ENCODE peak calls at places on chromosome 11, in nine cellular contexts. One of them, this sample, is unnamed.

GRCh38 chr11:105000797-105001196 is 22.2 kb downstream of the CASP5 start:
- DNase-seq in heart left ventricle: no peak
- DNase-seq in heart right ventricle: peak; percentile 5
- DNase-seq in endothelial cell of umbilical vein: peak; percentile 1
- DNase-seq in naive thymus-derived CD4-positive, alpha-beta T cell: peak; percentile 52
- DNase-seq in NT2/D1: peak; percentile 15
- DNase-seq in esophagus squamous epithelium: no peak
- DNase-seq in Caco-2: no peak
- DNase-seq in tibial nerve: no peak
- DNase-seq in this sample: peak; percentile 40

GRCh38 chr11:63641727-63642126 is 27.5 kb upstream of the PLAAT3 start:
- DNase-seq in heart right ventricle: no peak
- DNase-seq in Caco-2: no peak
- DNase-seq in NT2/D1: no peak
- DNase-seq in heart left ventricle: no peak
- DNase-seq in naive thymus-derived CD4-positive, alpha-beta T cell: no peak
- DNase-seq in tibial nerve: no peak
- DNase-seq in esophagus squamous epithelium: no peak
- DNase-seq in endothelial cell of umbilical vein: peak; percentile 17
- DNase-seq in this sample: no peak

GRCh38 chr11:20035701-20036601 is 124.3 kb downstream of the DBX1 start:
- DNase-seq in Caco-2: no peak
- DNase-seq in tibial nerve: peak; percentile 50
- DNase-seq in heart right ventricle: no peak
- DNase-seq in esophagus squamous epithelium: no peak
- DNase-seq in endothelial cell of umbilical vein: no peak
- DNase-seq in heart left ventricle: no peak
- DNase-seq in NT2/D1: no peak
- DNase-seq in naive thymus-derived CD4-positive, alpha-beta T cell: no peak
- DNase-seq in this sample: no peak

GRCh38 chr11:8223513-8223899 is 40.2 kb downstream of the LMO1 start:
- DNase-seq in heart right ventricle: no peak
- DNase-seq in endothelial cell of umbilical vein: no peak
- DNase-seq in NT2/D1: no peak
- DNase-seq in tibial nerve: no peak
- DNase-seq in esophagus squamous epithelium: no peak
- DNase-seq in naive thymus-derived CD4-positive, alpha-beta T cell: no peak
- DNase-seq in heart left ventricle: peak; percentile 28
- DNase-seq in Caco-2: no peak
- DNase-seq in this sample: no peak

GRCh38 chr11:105100206-105100605 is 39.4 kb downstream of the CARD18 start:
- DNase-seq in endothelial cell of umbilical vein: peak; percentile 51
- DNase-seq in tibial nerve: no peak
- DNase-seq in heart left ventricle: no peak
- DNase-seq in NT2/D1: no peak
- DNase-seq in heart right ventricle: no peak
- DNase-seq in naive thymus-derived CD4-positive, alpha-beta T cell: no peak
- DNase-seq in Caco-2: no peak
- DNase-seq in esophagus squamous epithelium: no peak
- DNase-seq in this sample: no peak

GRCh38 chr11:111409915-111410314 is 30.8 kb upstream of the POU2AF1 start:
- DNase-seq in heart left ventricle: no peak
- DNase-seq in Caco-2: no peak
- DNase-seq in esophagus squamous epithelium: no peak
- DNase-seq in endothelial cell of umbilical vein: no peak
- DNase-seq in tibial nerve: no peak
- DNase-seq in naive thymus-derived CD4-positive, alpha-beta T cell: no peak
- DNase-seq in heart right ventricle: no peak
- DNase-seq in NT2/D1: no peak
- DNase-seq in this sample: no peak

GRCh38 chr11:116234989-116235567 is 537.7 kb downstream of the BUD13 start:
- DNase-seq in endothelial cell of umbilical vein: no peak
- DNase-seq in NT2/D1: no peak
- DNase-seq in heart left ventricle: no peak
- DNase-seq in naive thymus-derived CD4-positive, alpha-beta T cell: no peak
- DNase-seq in heart right ventricle: no peak
- DNase-seq in Caco-2: peak; percentile 39
- DNase-seq in esophagus squamous epithelium: no peak
- DNase-seq in tibial nerve: no peak
- DNase-seq in this sample: no peak

GRCh38 chr11:116703421-116703820 is 69.4 kb downstream of the BUD13 start:
- DNase-seq in tibial nerve: no peak
- DNase-seq in esophagus squamous epithelium: no peak
- DNase-seq in naive thymus-derived CD4-positive, alpha-beta T cell: no peak
- DNase-seq in NT2/D1: no peak
- DNase-seq in Caco-2: peak; percentile 42
- DNase-seq in heart left ventricle: no peak
- DNase-seq in endothelial cell of umbilical vein: no peak
- DNase-seq in heart right ventricle: no peak
- DNase-seq in this sample: peak; percentile 7

GRCh38 chr11:17730608-17731462 is 3.7 kb upstream of the KCNC1 start:
- DNase-seq in tibial nerve: peak; percentile 72
- DNase-seq in endothelial cell of umbilical vein: peak; percentile 78
- DNase-seq in heart left ventricle: peak; percentile 85
- DNase-seq in NT2/D1: peak; percentile 61
- DNase-seq in Caco-2: peak; percentile 90
- DNase-seq in heart right ventricle: peak; percentile 82
- DNase-seq in esophagus squamous epithelium: no peak
- DNase-seq in naive thymus-derived CD4-positive, alpha-beta T cell: peak; percentile 30
- DNase-seq in this sample: peak; percentile 91

GRCh38 chr11:86978247-86978646 is 23.1 kb upstream of the FZD4 start:
- DNase-seq in naive thymus-derived CD4-positive, alpha-beta T cell: no peak
- DNase-seq in NT2/D1: no peak
- DNase-seq in heart right ventricle: no peak
- DNase-seq in tibial nerve: peak; percentile 74
- DNase-seq in esophagus squamous epithelium: no peak
- DNase-seq in endothelial cell of umbilical vein: no peak
- DNase-seq in Caco-2: no peak
- DNase-seq in heart left ventricle: no peak
- DNase-seq in this sample: no peak

GRCh38 chr11:47571012-47571729 is 5.8 kb downstream of the PTPMT1 start:
- DNase-seq in endothelial cell of umbilical vein: no peak
- DNase-seq in tibial nerve: no peak
- DNase-seq in Caco-2: no peak
- DNase-seq in heart left ventricle: no peak
- DNase-seq in esophagus squamous epithelium: no peak
- DNase-seq in NT2/D1: no peak
- DNase-seq in naive thymus-derived CD4-positive, alpha-beta T cell: no peak
- DNase-seq in heart right ventricle: no peak
- DNase-seq in this sample: no peak

GRCh38 chr11:70736461-70736860 is 338.1 kb downstream of the CTTN start:
- DNase-seq in NT2/D1: no peak
- DNase-seq in tibial nerve: no peak
- DNase-seq in endothelial cell of umbilical vein: no peak
- DNase-seq in Caco-2: no peak
- DNase-seq in naive thymus-derived CD4-positive, alpha-beta T cell: no peak
- DNase-seq in esophagus squamous epithelium: no peak
- DNase-seq in heart left ventricle: no peak
- DNase-seq in heart right ventricle: no peak
- DNase-seq in this sample: no peak

GRCh38 chr11:117950999-117951961 is 22.1 kb upstream of the TMPRSS13 start:
- DNase-seq in esophagus squamous epithelium: no peak
- DNase-seq in tibial nerve: no peak
- DNase-seq in heart left ventricle: no peak
- DNase-seq in Caco-2: no peak
- DNase-seq in naive thymus-derived CD4-positive, alpha-beta T cell: peak; percentile 63
- DNase-seq in heart right ventricle: no peak
- DNase-seq in NT2/D1: no peak
- DNase-seq in endothelial cell of umbilical vein: no peak
- DNase-seq in this sample: no peak

GRCh38 chr11:34537636-34538035 is 24.0 kb upstream of the ELF5 start:
- DNase-seq in heart left ventricle: no peak
- DNase-seq in Caco-2: no peak
- DNase-seq in tibial nerve: no peak
- DNase-seq in NT2/D1: no peak
- DNase-seq in endothelial cell of umbilical vein: no peak
- DNase-seq in naive thymus-derived CD4-positive, alpha-beta T cell: no peak
- DNase-seq in heart right ventricle: no peak
- DNase-seq in esophagus squamous epithelium: no peak
- DNase-seq in this sample: no peak

GRCh38 chr11:66978717-66979116 is 3.6 kb downstream of the C11orf86 start:
- DNase-seq in NT2/D1: no peak
- DNase-seq in esophagus squamous epithelium: no peak
- DNase-seq in Caco-2: no peak
- DNase-seq in heart right ventricle: no peak
- DNase-seq in heart left ventricle: no peak
- DNase-seq in naive thymus-derived CD4-positive, alpha-beta T cell: no peak
- DNase-seq in endothelial cell of umbilical vein: no peak
- DNase-seq in tibial nerve: no peak
- DNase-seq in this sample: no peak

GRCh38 chr11:66985508-66986177 is 10.5 kb downstream of the C11orf86 start:
- DNase-seq in NT2/D1: no peak
- DNase-seq in esophagus squamous epithelium: no peak
- DNase-seq in heart right ventricle: peak; percentile 31
- DNase-seq in tibial nerve: no peak
- DNase-seq in endothelial cell of umbilical vein: no peak
- DNase-seq in naive thymus-derived CD4-positive, alpha-beta T cell: no peak
- DNase-seq in Caco-2: no peak
- DNase-seq in heart left ventricle: peak; percentile 79
- DNase-seq in this sample: no peak

GRCh38 chr11:66979336-66979980 is 4.4 kb downstream of the C11orf86 start:
- DNase-seq in NT2/D1: no peak
- DNase-seq in naive thymus-derived CD4-positive, alpha-beta T cell: no peak
- DNase-seq in tibial nerve: no peak
- DNase-seq in heart left ventricle: no peak
- DNase-seq in endothelial cell of umbilical vein: no peak
- DNase-seq in esophagus squamous epithelium: no peak
- DNase-seq in Caco-2: no peak
- DNase-seq in heart right ventricle: no peak
- DNase-seq in this sample: no peak

GRCh38 chr11:66983275-66983924 is 8.3 kb downstream of the C11orf86 start:
- DNase-seq in NT2/D1: no peak
- DNase-seq in naive thymus-derived CD4-positive, alpha-beta T cell: no peak
- DNase-seq in Caco-2: no peak
- DNase-seq in tibial nerve: no peak
- DNase-seq in esophagus squamous epithelium: no peak
- DNase-seq in heart left ventricle: no peak
- DNase-seq in endothelial cell of umbilical vein: no peak
- DNase-seq in heart right ventricle: no peak
- DNase-seq in this sample: no peak

GRCh38 chr11:66981976-66982578 is 7.0 kb downstream of the C11orf86 start:
- DNase-seq in naive thymus-derived CD4-positive, alpha-beta T cell: no peak
- DNase-seq in heart right ventricle: peak; percentile 93
- DNase-seq in heart left ventricle: peak; percentile 90
- DNase-seq in tibial nerve: peak; percentile 91
- DNase-seq in esophagus squamous epithelium: peak; percentile 7
- DNase-seq in NT2/D1: no peak
- DNase-seq in endothelial cell of umbilical vein: peak; percentile 93
- DNase-seq in Caco-2: no peak
- DNase-seq in this sample: peak; percentile 85
- H3K4me1 ChIP-seq in naive thymus-derived CD4-positive, alpha-beta T cell: no peaks in the 10 kb centered on the region
- H3K4me1 ChIP-seq in heart right ventricle: peaks cover 2% of the 10 kb centered on the region
- H3K4me1 ChIP-seq in heart left ventricle: peaks cover 25% of the 10 kb centered on the region
- H3K4me1 ChIP-seq in tibial nerve: no peaks in the 10 kb centered on the region
- H3K4me1 ChIP-seq in esophagus squamous epithelium: peaks cover 46% of the 10 kb centered on the region
- H3K4me1 ChIP-seq in NT2/D1: peaks cover 18% of the 10 kb centered on the region
- H3K4me1 ChIP-seq in endothelial cell of umbilical vein: peaks cover 6% of the 10 kb centered on the region
- H3K4me1 ChIP-seq in Caco-2: no peaks in the 10 kb centered on the region
- H3K4me1 ChIP-seq in this sample: peaks cover 5% of the 10 kb centered on the region

DNA sequence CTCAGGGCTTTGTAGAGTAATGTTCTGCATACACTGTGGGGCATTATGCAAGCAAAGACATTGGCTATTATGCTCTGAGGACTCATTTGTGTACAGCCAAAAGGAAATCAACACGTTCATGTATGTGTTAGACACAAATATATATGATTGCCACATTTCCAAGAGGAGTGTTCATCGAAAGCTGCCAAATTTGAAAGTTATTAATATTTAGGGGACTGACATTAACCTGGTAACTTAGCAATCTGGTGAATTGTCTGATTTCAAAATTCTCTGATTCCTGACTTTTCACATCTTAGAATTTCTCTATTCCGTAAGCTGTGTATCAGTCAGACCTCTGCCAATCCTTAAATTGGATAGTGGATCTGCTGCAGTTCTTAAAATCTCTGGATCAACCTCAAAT is 41.9 kb downstream of the PAX6 start:
- DNase-seq in NT2/D1: no peak
- DNase-seq in tibial nerve: no peak
- DNase-seq in Caco-2: no peak
- DNase-seq in esophagus squamous epithelium: no peak
- DNase-seq in heart right ventricle: no peak
- DNase-seq in endothelial cell of umbilical vein: no peak
- DNase-seq in naive thymus-derived CD4-positive, alpha-beta T cell: no peak
- DNase-seq in heart left ventricle: no peak
- DNase-seq in this sample: no peak
- H3K27me3 ChIP-seq in NT2/D1: no peaks in the 10 kb centered on the region
- H3K27me3 ChIP-seq in tibial nerve: peaks cover 2% of the 10 kb centered on the region
- H3K27me3 ChIP-seq in Caco-2: no peaks in the 10 kb centered on the region
- H3K27me3 ChIP-seq in esophagus squamous epithelium: no peaks in the 10 kb centered on the region
- H3K27me3 ChIP-seq in heart right ventricle: no peaks in the 10 kb centered on the region
- H3K27me3 ChIP-seq in endothelial cell of umbilical vein: no peaks in the 10 kb centered on the region
- H3K27me3 ChIP-seq in naive thymus-derived CD4-positive, alpha-beta T cell: no peaks in the 10 kb centered on the region
- H3K27me3 ChIP-seq in heart left ventricle: no peaks in the 10 kb centered on the region
- H3K27me3 ChIP-seq in this sample: no peaks in the 10 kb centered on the region

GRCh38 chr11:119363081-119363861 is 16.8 kb upstream of the MFRP start:
- DNase-seq in esophagus squamous epithelium: no peak
- DNase-seq in NT2/D1: no peak
- DNase-seq in endothelial cell of umbilical vein: no peak
- DNase-seq in naive thymus-derived CD4-positive, alpha-beta T cell: no peak
- DNase-seq in tibial nerve: no peak
- DNase-seq in heart right ventricle: no peak
- DNase-seq in Caco-2: no peak
- DNase-seq in heart left ventricle: peak; percentile 70
- DNase-seq in this sample: no peak
- H3K4me3 ChIP-seq in esophagus squamous epithelium: peak overlapping the region; percentile 76
- H3K4me3 ChIP-seq in NT2/D1: peak overlapping the region; percentile 15
- H3K4me3 ChIP-seq in endothelial cell of umbilical vein: no peak overlapping the region
- H3K4me3 ChIP-seq in naive thymus-derived CD4-positive, alpha-beta T cell: no peak overlapping the region
- H3K4me3 ChIP-seq in tibial nerve: peak overlapping the region; percentile 31
- H3K4me3 ChIP-seq in heart right ventricle: peak overlapping the region; percentile 65
- H3K4me3 ChIP-seq in Caco-2: peak overlapping the region; percentile 64
- H3K4me3 ChIP-seq in heart left ventricle: peak overlapping the region; percentile 63
- H3K4me3 ChIP-seq in this sample: peak overlapping the region; percentile 14

GRCh38 chr11:13781153-13781552 is 112.7 kb downstream of the FAR1 start:
- DNase-seq in heart right ventricle: no peak
- DNase-seq in tibial nerve: no peak
- DNase-seq in NT2/D1: no peak
- DNase-seq in Caco-2: no peak
- DNase-seq in endothelial cell of umbilical vein: no peak
- DNase-seq in naive thymus-derived CD4-positive, alpha-beta T cell: no peak
- DNase-seq in heart left ventricle: no peak
- DNase-seq in esophagus squamous epithelium: no peak
- DNase-seq in this sample: no peak

GRCh38 chr11:13784848-13785247 is 116.4 kb downstream of the FAR1 start:
- DNase-seq in esophagus squamous epithelium: no peak
- DNase-seq in naive thymus-derived CD4-positive, alpha-beta T cell: no peak
- DNase-seq in endothelial cell of umbilical vein: no peak
- DNase-seq in heart right ventricle: no peak
- DNase-seq in heart left ventricle: no peak
- DNase-seq in NT2/D1: no peak
- DNase-seq in Caco-2: no peak
- DNase-seq in tibial nerve: no peak
- DNase-seq in this sample: no peak

GRCh38 chr11:13784441-13784840 is 116.0 kb downstream of the FAR1 start:
- DNase-seq in endothelial cell of umbilical vein: no peak
- DNase-seq in naive thymus-derived CD4-positive, alpha-beta T cell: no peak
- DNase-seq in NT2/D1: no peak
- DNase-seq in Caco-2: no peak
- DNase-seq in tibial nerve: no peak
- DNase-seq in esophagus squamous epithelium: no peak
- DNase-seq in heart left ventricle: no peak
- DNase-seq in heart right ventricle: no peak
- DNase-seq in this sample: no peak

GRCh38 chr11:13782395-13783080 is 114.1 kb downstream of the FAR1 start:
- DNase-seq in endothelial cell of umbilical vein: no peak
- DNase-seq in esophagus squamous epithelium: no peak
- DNase-seq in heart right ventricle: no peak
- DNase-seq in heart left ventricle: no peak
- DNase-seq in NT2/D1: no peak
- DNase-seq in naive thymus-derived CD4-positive, alpha-beta T cell: no peak
- DNase-seq in Caco-2: no peak
- DNase-seq in tibial nerve: no peak
- DNase-seq in this sample: no peak

GRCh38 chr11:13786688-13787087 is 118.2 kb downstream of the FAR1 start:
- DNase-seq in NT2/D1: no peak
- DNase-seq in heart right ventricle: no peak
- DNase-seq in naive thymus-derived CD4-positive, alpha-beta T cell: no peak
- DNase-seq in endothelial cell of umbilical vein: no peak
- DNase-seq in Caco-2: no peak
- DNase-seq in heart left ventricle: no peak
- DNase-seq in esophagus squamous epithelium: no peak
- DNase-seq in tibial nerve: no peak
- DNase-seq in this sample: no peak
- H3K4me1 ChIP-seq in NT2/D1: no peaks in the 10 kb centered on the region
- H3K4me1 ChIP-seq in heart right ventricle: no peaks in the 10 kb centered on the region
- H3K4me1 ChIP-seq in naive thymus-derived CD4-positive, alpha-beta T cell: no peaks in the 10 kb centered on the region
- H3K4me1 ChIP-seq in endothelial cell of umbilical vein: no peaks in the 10 kb centered on the region
- H3K4me1 ChIP-seq in Caco-2: no peaks in the 10 kb centered on the region
- H3K4me1 ChIP-seq in heart left ventricle: no peaks in the 10 kb centered on the region
- H3K4me1 ChIP-seq in esophagus squamous epithelium: no peaks in the 10 kb centered on the region
- H3K4me1 ChIP-seq in tibial nerve: no peaks in the 10 kb centered on the region
- H3K4me1 ChIP-seq in this sample: no peaks in the 10 kb centered on the region